ENCODE peak calls at places on chromosomes 6 and 20, in five cellular contexts. One of them, this sample, is unnamed.

GRCh38 chr6:168215121-168215808 is 104.3 kb downstream of the DACT2 start:
- DNase-seq in fibroblast of mammary gland: no peak
- DNase-seq in OCI-LY7: no peak
- DNase-seq in GM23248: no peak
- DNase-seq in AG10803: no peak
- DNase-seq in this sample: no peak

GRCh38 chr20:20603339-20603990 is 109.0 kb downstream of the RALGAPA2 start:
- DNase-seq in fibroblast of mammary gland: no peak
- DNase-seq in OCI-LY7: peak; percentile 20
- DNase-seq in GM23248: no peak
- DNase-seq in AG10803: no peak
- DNase-seq in this sample: no peak

GRCh38 chr20:7650481-7650880 is 289.8 kb downstream of the HAO1 start:
- DNase-seq in fibroblast of mammary gland: peak; percentile 51
- DNase-seq in OCI-LY7: peak; percentile 82
- DNase-seq in GM23248: peak; percentile 78
- DNase-seq in AG10803: peak; percentile 96
- DNase-seq in this sample: no peak

GRCh38 chr20:23629017-23629541 is 8.7 kb downstream of the CST3 start:
- DNase-seq in fibroblast of mammary gland: peak; percentile 91
- DNase-seq in OCI-LY7: no peak
- DNase-seq in GM23248: peak; percentile 76
- DNase-seq in AG10803: peak; percentile 47
- DNase-seq in this sample: no peak

GRCh38 chr6:7880718-7881107 is 29.9 kb downstream of the TXNDC5 start:
- DNase-seq in fibroblast of mammary gland: no peak
- DNase-seq in OCI-LY7: no peak
- DNase-seq in GM23248: no peak
- DNase-seq in AG10803: no peak
- DNase-seq in this sample: no peak

GRCh38 chr6:127484207-127484858 is 25.1 kb upstream of the KIAA0408 start:
- DNase-seq in fibroblast of mammary gland: peak; percentile 62
- DNase-seq in OCI-LY7: peak; percentile 5
- DNase-seq in GM23248: peak; percentile 69
- DNase-seq in AG10803: peak; percentile 53
- DNase-seq in this sample: peak; percentile 32

GRCh38 chr6:53979468-53980067 is 131.7 kb upstream of the MLIP start:
- DNase-seq in fibroblast of mammary gland: peak; percentile 65
- DNase-seq in OCI-LY7: peak; percentile 42
- DNase-seq in GM23248: peak; percentile 58
- DNase-seq in AG10803: peak; percentile 52
- DNase-seq in this sample: peak; percentile 46

GRCh38 chr6:119541132-119541905 is 191.8 kb upstream of the MAN1A1 start:
- DNase-seq in fibroblast of mammary gland: peak; percentile 100
- DNase-seq in OCI-LY7: no peak
- DNase-seq in GM23248: peak; percentile 98
- DNase-seq in AG10803: peak; percentile 100
- DNase-seq in this sample: no peak

GRCh38 chr20:15224199-15224598 is 886.8 kb upstream of the FLRT3 start:
- DNase-seq in fibroblast of mammary gland: no peak
- DNase-seq in OCI-LY7: no peak
- DNase-seq in GM23248: no peak
- DNase-seq in AG10803: no peak
- DNase-seq in this sample: no peak

GRCh38 chr20:14583413-14583812 is 246.0 kb upstream of the FLRT3 start:
- DNase-seq in fibroblast of mammary gland: peak; percentile 35
- DNase-seq in OCI-LY7: no peak
- DNase-seq in GM23248: peak; percentile 4
- DNase-seq in AG10803: no peak
- DNase-seq in this sample: no peak

GRCh38 chr20:44475694-44476560 is at the start of gene TTPAL:
- DNase-seq in fibroblast of mammary gland: peak; percentile 84
- DNase-seq in OCI-LY7: peak; percentile 95
- DNase-seq in GM23248: peak; percentile 94
- DNase-seq in AG10803: peak; percentile 73
- DNase-seq in this sample: peak; percentile 80

GRCh38 chr6:50850223-50850751 is 31.6 kb downstream of the TFAP2B start:
- DNase-seq in fibroblast of mammary gland: no peak
- DNase-seq in OCI-LY7: no peak
- DNase-seq in GM23248: no peak
- DNase-seq in AG10803: no peak
- DNase-seq in this sample: no peak

GRCh38 chr6:163356324-163356723 is 58.2 kb upstream of the QKI start:
- DNase-seq in fibroblast of mammary gland: peak; percentile 87
- DNase-seq in OCI-LY7: no peak
- DNase-seq in GM23248: peak; percentile 91
- DNase-seq in AG10803: peak; percentile 87
- DNase-seq in this sample: no peak

GRCh38 chr6:118968416-118968815 is 33.5 kb upstream of the MCM9 start:
- DNase-seq in fibroblast of mammary gland: peak; percentile 46
- DNase-seq in OCI-LY7: peak; percentile 5
- DNase-seq in GM23248: peak; percentile 38
- DNase-seq in AG10803: peak; percentile 8
- DNase-seq in this sample: no peak

GRCh38 chr20:51938557-51939324 is 136.4 kb upstream of the SALL4 start:
- DNase-seq in fibroblast of mammary gland: peak; percentile 12
- DNase-seq in OCI-LY7: no peak
- DNase-seq in GM23248: peak; percentile 9
- DNase-seq in AG10803: no peak
- DNase-seq in this sample: no peak

GRCh38 chr6:144264270-144265060 is 20.7 kb upstream of the UTRN start:
- DNase-seq in fibroblast of mammary gland: peak; percentile 79
- DNase-seq in OCI-LY7: no peak
- DNase-seq in GM23248: peak; percentile 95
- DNase-seq in AG10803: peak; percentile 92
- DNase-seq in this sample: no peak

GRCh38 chr6:157283330-157283898 is 39.9 kb downstream of the TMEM242 start:
- DNase-seq in fibroblast of mammary gland: no peak
- DNase-seq in OCI-LY7: no peak
- DNase-seq in GM23248: peak; percentile 8
- DNase-seq in AG10803: no peak
- DNase-seq in this sample: no peak

GRCh38 chr6:43768983-43769525 is 957 bp upstream of the VEGFA start:
- DNase-seq in fibroblast of mammary gland: peak; percentile 99
- DNase-seq in OCI-LY7: no peak
- DNase-seq in GM23248: peak; percentile 92
- DNase-seq in AG10803: peak; percentile 99
- DNase-seq in this sample: no peak
- H3K4me3 ChIP-seq in fibroblast of mammary gland: no peak overlapping the region
- H3K4me3 ChIP-seq in OCI-LY7: peak overlapping the region; percentile 80
- H3K4me3 ChIP-seq in GM23248: peak overlapping the region; percentile 90
- H3K4me3 ChIP-seq in AG10803: peak overlapping the region; percentile 64
- H3K4me3 ChIP-seq in this sample: no peak overlapping the region

GRCh38 chr6:150638286-150638685 is 38.6 kb downstream of the PLEKHG1 start:
- DNase-seq in fibroblast of mammary gland: no peak
- DNase-seq in OCI-LY7: no peak
- DNase-seq in GM23248: no peak
- DNase-seq in AG10803: no peak
- DNase-seq in this sample: no peak

GRCh38 chr6:150636808-150637207 is 37.1 kb downstream of the PLEKHG1 start:
- DNase-seq in fibroblast of mammary gland: no peak
- DNase-seq in OCI-LY7: no peak
- DNase-seq in GM23248: no peak
- DNase-seq in AG10803: no peak
- DNase-seq in this sample: no peak

GRCh38 chr6:150634641-150635292 is 35.1 kb downstream of the PLEKHG1 start:
- DNase-seq in fibroblast of mammary gland: peak; percentile 22
- DNase-seq in OCI-LY7: no peak
- DNase-seq in GM23248: peak; percentile 29
- DNase-seq in AG10803: peak; percentile 59
- DNase-seq in this sample: no peak

GRCh38 chr6:150637266-150637665 is 37.6 kb downstream of the PLEKHG1 start:
- DNase-seq in fibroblast of mammary gland: no peak
- DNase-seq in OCI-LY7: no peak
- DNase-seq in GM23248: no peak
- DNase-seq in AG10803: no peak
- DNase-seq in this sample: no peak

GRCh38 chr6:150635906-150636514 is 36.3 kb downstream of the PLEKHG1 start:
- DNase-seq in fibroblast of mammary gland: no peak
- DNase-seq in OCI-LY7: no peak
- DNase-seq in GM23248: no peak
- DNase-seq in AG10803: no peak
- DNase-seq in this sample: no peak
- H3K4me3 ChIP-seq in fibroblast of mammary gland: no peak overlapping the region
- H3K4me3 ChIP-seq in OCI-LY7: peak overlapping the region; percentile 41
- H3K4me3 ChIP-seq in GM23248: no peak overlapping the region
- H3K4me3 ChIP-seq in AG10803: no peak overlapping the region
- H3K4me3 ChIP-seq in this sample: no peak overlapping the region

GRCh38 chr20:53855733-53856132 is 214.7 kb downstream of the BCAS1 start:
- DNase-seq in fibroblast of mammary gland: no peak
- DNase-seq in OCI-LY7: no peak
- DNase-seq in GM23248: no peak
- DNase-seq in AG10803: no peak
- DNase-seq in this sample: no peak
- H3K4me3 ChIP-seq in fibroblast of mammary gland: no peak overlapping the region
- H3K4me3 ChIP-seq in OCI-LY7: no peak overlapping the region
- H3K4me3 ChIP-seq in GM23248: no peak overlapping the region
- H3K4me3 ChIP-seq in AG10803: no peak overlapping the region
- H3K4me3 ChIP-seq in this sample: no peak overlapping the region

GRCh38 chr20:61520761-61521460 is 268.9 kb downstream of the CDH4 start:
- DNase-seq in fibroblast of mammary gland: peak; percentile 84
- DNase-seq in OCI-LY7: no peak
- DNase-seq in GM23248: peak; percentile 71
- DNase-seq in AG10803: peak; percentile 80
- DNase-seq in this sample: no peak

GRCh38 chr20:61518424-61518951 is 266.4 kb downstream of the CDH4 start:
- DNase-seq in fibroblast of mammary gland: no peak
- DNase-seq in OCI-LY7: no peak
- DNase-seq in GM23248: no peak
- DNase-seq in AG10803: no peak
- DNase-seq in this sample: no peak

GRCh38 chr20:61521680-61522420 is 269.8 kb downstream of the CDH4 start:
- DNase-seq in fibroblast of mammary gland: no peak
- DNase-seq in OCI-LY7: peak; percentile 34
- DNase-seq in GM23248: no peak
- DNase-seq in AG10803: no peak
- DNase-seq in this sample: no peak

GRCh38 chr20:61519488-61519887 is 267.4 kb downstream of the CDH4 start:
- DNase-seq in fibroblast of mammary gland: no peak
- DNase-seq in OCI-LY7: no peak
- DNase-seq in GM23248: no peak
- DNase-seq in AG10803: no peak
- DNase-seq in this sample: no peak

GRCh38 chr20:61520076-61520639 is 268.1 kb downstream of the CDH4 start:
- DNase-seq in fibroblast of mammary gland: no peak
- DNase-seq in OCI-LY7: no peak
- DNase-seq in GM23248: no peak
- DNase-seq in AG10803: no peak
- DNase-seq in this sample: no peak
- H3K4me3 ChIP-seq in fibroblast of mammary gland: no peak overlapping the region
- H3K4me3 ChIP-seq in OCI-LY7: no peak overlapping the region
- H3K4me3 ChIP-seq in GM23248: no peak overlapping the region
- H3K4me3 ChIP-seq in AG10803: no peak overlapping the region
- H3K4me3 ChIP-seq in this sample: no peak overlapping the region

GRCh38 chr6:5984150-5985089 is 22.3 kb downstream of the NRN1 start:
- DNase-seq in fibroblast of mammary gland: no peak
- DNase-seq in OCI-LY7: no peak
- DNase-seq in GM23248: no peak
- DNase-seq in AG10803: no peak
- DNase-seq in this sample: peak; percentile 74

GRCh38 chr6:5981274-5982026 is 25.3 kb downstream of the NRN1 start:
- DNase-seq in fibroblast of mammary gland: peak; percentile 96
- DNase-seq in OCI-LY7: no peak
- DNase-seq in GM23248: peak; percentile 95
- DNase-seq in AG10803: peak; percentile 90
- DNase-seq in this sample: no peak

GRCh38 chr6:5979650-5980427 is 26.9 kb downstream of the NRN1 start:
- DNase-seq in fibroblast of mammary gland: peak; percentile 89
- DNase-seq in OCI-LY7: no peak
- DNase-seq in GM23248: peak; percentile 86
- DNase-seq in AG10803: peak; percentile 79
- DNase-seq in this sample: no peak
- H3K4me3 ChIP-seq in fibroblast of mammary gland: no peak overlapping the region
- H3K4me3 ChIP-seq in OCI-LY7: no peak overlapping the region
- H3K4me3 ChIP-seq in GM23248: no peak overlapping the region
- H3K4me3 ChIP-seq in AG10803: no peak overlapping the region
- H3K4me3 ChIP-seq in this sample: no peak overlapping the region